ENCODE peak calls at places on chromosomes 4 and X, in four cellular contexts. Z is CD4-positive, CD25-positive, alpha-beta regulatory T cell; X is GM23338; O is endothelial cell. R is an unnamed sample.

GRCh38 chr4:1113311-1114009 is at the start of gene RNF212:
- DNase-seq in Z (peak), X (peak), O (peak), R (peak)

GRCh38 chrX:14923761-14924160 is 50.5 kb downstream of the MOSPD2 start:
- DNase-seq in Z (no peak), X (no peak), O (no peak), R (no peak)

GRCh38 chrX:4706961-4707360 is 993.5 kb upstream of the PRKX start:
- DNase-seq in Z (no peak), X (no peak), O (no peak), R (no peak)

GRCh38 chrX:5681159-5681558 is 547.5 kb downstream of the NLGN4X start:
- DNase-seq in Z (no peak), X (peak), O (no peak), R (no peak)

GRCh38 chrX:70166601-70167590 is 10.4 kb upstream of the DGAT2L6 start:
- DNase-seq in Z (no peak), X (no peak), O (no peak), R (no peak)

GRCh38 chr4:146132445-146132844 is 43.1 kb upstream of the LSM6 start:
- DNase-seq in Z (no peak), X (no peak), O (no peak), R (no peak)

GRCh38 chrX:144732588-144732987 is 514.7 kb upstream of the SPANXN1 start:
- DNase-seq in Z (no peak), X (no peak), O (no peak), R (no peak)

GRCh38 chrX:100819534-100819836 is 706 bp upstream of the CSTF2 start:
- DNase-seq in Z (no peak), X (peak), O (no peak), R (no peak)

GRCh38 chr4:142315999-142316398 is 530.1 kb downstream of the INPP4B start:
- DNase-seq in Z (no peak), X (no peak), O (no peak), R (no peak)

GRCh38 chrX:68995780-68996551 is 167.1 kb downstream of the EFNB1 start:
- DNase-seq in Z (no peak), X (no peak), O (no peak), R (no peak)

GRCh38 chr4:74364649-74365491 is at the start of gene EREG:
- DNase-seq in Z (no peak), X (peak), O (peak), R (no peak)

GRCh38 chr4:93832097-93832496 is 3.5 kb downstream of the ATOH1 start:
- DNase-seq in Z (no peak), X (peak), O (no peak), R (no peak)

GRCh38 chr4:185716008-185716976 is 95.7 kb downstream of the SORBS2 start:
- DNase-seq in Z (no peak), X (no peak), O (no peak), R (no peak)

GRCh38 chrX:102339312-102340298 is 92.6 kb downstream of the NXF2 start:
- DNase-seq in Z (peak), X (peak), O (no peak), R (no peak)

GRCh38 chr4:168840988-168841681 is 168.9 kb downstream of the CBR4 start:
- DNase-seq in Z (no peak), X (peak), O (no peak), R (no peak)

GRCh38 chr4:126899382-126899801 is 733.4 kb upstream of the INTU start:
- DNase-seq in Z (no peak), X (no peak), O (no peak), R (no peak)

GRCh38 chr4:168852933-168853713 is 156.9 kb downstream of the CBR4 start:
- DNase-seq in Z (no peak), X (no peak), O (no peak), R (no peak)

GRCh38 chr4:7595883-7596535 is 161.3 kb upstream of the PSAPL1 start:
- DNase-seq in Z (no peak), X (no peak), O (no peak), R (no peak)

GRCh38 chr4:148341980-148342800 is 100.0 kb downstream of the NR3C2 start:
- DNase-seq in Z (no peak), X (no peak), O (no peak), R (no peak)

GRCh38 chrX:110317820-110318663 is at the start of gene AMMECR1:
- DNase-seq in Z (peak), X (peak), O (peak), R (peak)

GRCh38 chr4:110623710-110624015 is 786 bp upstream of the PITX2 start:
- DNase-seq in Z (no peak), X (peak), O (no peak), R (no peak)

GRCh38 chrX:18490816-18491215 is 65.4 kb downstream of the CDKL5 start:
- DNase-seq in Z (no peak), X (no peak), O (no peak), R (no peak)

GRCh38 chr4:129429566-129430339 is 333.8 kb downstream of the C4orf33 start:
- DNase-seq in Z (no peak), X (no peak), O (no peak), R (no peak)

GRCh38 chr4:128810331-128810870 is 901 bp downstream of the JADE1 start:
- DNase-seq in Z (no peak), X (no peak), O (peak), R (no peak)

GRCh38 chrX:109270580-109271484 is 211.1 kb downstream of the GUCY2F start:
- DNase-seq in Z (no peak), X (no peak), O (no peak), R (no peak)

GRCh38 chrX:76538860-76539259 is 111.3 kb downstream of the MAGEE1 start:
- DNase-seq in Z (no peak), X (peak), O (no peak), R (no peak)

GRCh38 chr4:110501826-110502225 is 25.9 kb downstream of the ENPEP start:
- DNase-seq in Z (no peak), X (no peak), O (no peak), R (no peak)

GRCh38 chrX:120452131-120452530 is 17.0 kb downstream of the LAMP2 start:
- DNase-seq in Z (no peak), X (peak), O (no peak), R (no peak)

GRCh38 chrX:72306085-72306801 is 529 bp upstream of the CITED1 start:
- DNase-seq in Z (no peak), X (peak), O (no peak), R (no peak)

GRCh38 chrX:31499120-31499519 is 427.3 kb upstream of the FTHL17 start:
- DNase-seq in Z (no peak), X (no peak), O (no peak), R (no peak)

GRCh38 chrX:10974920-10975319 is 136.2 kb upstream of the HCCS start:
- DNase-seq in Z (no peak), X (no peak), O (no peak), R (no peak)

GRCh38 chr4:101790521-101791188 is at the start of gene BANK1:
- DNase-seq in Z (no peak), X (peak), O (peak), R (no peak)

GRCh38 chrX:78514852-78515251 is 144.3 kb downstream of the RTL3 start:
- DNase-seq in Z (no peak), X (peak), O (no peak), R (no peak)

GRCh38 chrX:63275127-63275526 is 76.0 kb downstream of the SPIN4 start:
- DNase-seq in Z (no peak), X (peak), O (peak), R (peak)

R was measured in T-helper 9 cell.